ENCODE peak calls at places on chromosomes 6 and 20, in nine cellular contexts. One of them, this sample, is unnamed.

GRCh38 chr6:115551510-115551909 is 509.2 kb downstream of the FRK start:
- DNase-seq in activated CD8-positive, alpha-beta memory T cell treated with anti-CD3 and anti-CD28 coated beads for 48 hours: no peak
- DNase-seq in hypothalamus: no peak
- DNase-seq in left cardiac atrium: no peak
- DNase-seq in activated CD4-positive, alpha-beta T cell treated with anti-CD3 and anti-CD28 coated beads for 24 hours: no peak
- DNase-seq in EL: no peak
- DNase-seq in occipital lobe: peak
- DNase-seq in NCI-H187: peak
- DNase-seq in cardiac fibroblast: no peak
- DNase-seq in this sample: peak

GRCh38 chr6:138420356-138420755 is 16.3 kb downstream of the HEBP2 start:
- DNase-seq in cardiac fibroblast: no peak
- DNase-seq in left cardiac atrium: no peak
- DNase-seq in EL: no peak
- DNase-seq in NCI-H187: no peak
- DNase-seq in occipital lobe: no peak
- DNase-seq in activated CD8-positive, alpha-beta memory T cell treated with anti-CD3 and anti-CD28 coated beads for 48 hours: no peak
- DNase-seq in activated CD4-positive, alpha-beta T cell treated with anti-CD3 and anti-CD28 coated beads for 24 hours: no peak
- DNase-seq in hypothalamus: no peak
- DNase-seq in this sample: no peak

GRCh38 chr20:6074145-6074561 is 20.3 kb upstream of the LRRN4 start:
- DNase-seq in hypothalamus: no peak
- DNase-seq in activated CD4-positive, alpha-beta T cell treated with anti-CD3 and anti-CD28 coated beads for 24 hours: no peak
- DNase-seq in cardiac fibroblast: peak
- DNase-seq in left cardiac atrium: no peak
- DNase-seq in EL: peak
- DNase-seq in NCI-H187: no peak
- DNase-seq in occipital lobe: no peak
- DNase-seq in activated CD8-positive, alpha-beta memory T cell treated with anti-CD3 and anti-CD28 coated beads for 48 hours: no peak
- DNase-seq in this sample: no peak

GRCh38 chr6:155325700-155326516 is 11.6 kb upstream of the TFB1M start:
- DNase-seq in left cardiac atrium: no peak
- DNase-seq in activated CD8-positive, alpha-beta memory T cell treated with anti-CD3 and anti-CD28 coated beads for 48 hours: no peak
- DNase-seq in cardiac fibroblast: no peak
- DNase-seq in NCI-H187: no peak
- DNase-seq in activated CD4-positive, alpha-beta T cell treated with anti-CD3 and anti-CD28 coated beads for 24 hours: no peak
- DNase-seq in occipital lobe: no peak
- DNase-seq in EL: no peak
- DNase-seq in hypothalamus: no peak
- DNase-seq in this sample: no peak

GRCh38 chr20:23156170-23156841 is 70.2 kb upstream of the CD93 start:
- DNase-seq in left cardiac atrium: no peak
- DNase-seq in activated CD8-positive, alpha-beta memory T cell treated with anti-CD3 and anti-CD28 coated beads for 48 hours: no peak
- DNase-seq in activated CD4-positive, alpha-beta T cell treated with anti-CD3 and anti-CD28 coated beads for 24 hours: no peak
- DNase-seq in hypothalamus: no peak
- DNase-seq in EL: peak
- DNase-seq in NCI-H187: no peak
- DNase-seq in cardiac fibroblast: peak
- DNase-seq in occipital lobe: no peak
- DNase-seq in this sample: no peak

GRCh38 chr20:6126846-6127245 is 4.0 kb upstream of the FERMT1 start:
- DNase-seq in cardiac fibroblast: no peak
- DNase-seq in activated CD4-positive, alpha-beta T cell treated with anti-CD3 and anti-CD28 coated beads for 24 hours: no peak
- DNase-seq in NCI-H187: no peak
- DNase-seq in left cardiac atrium: no peak
- DNase-seq in hypothalamus: no peak
- DNase-seq in activated CD8-positive, alpha-beta memory T cell treated with anti-CD3 and anti-CD28 coated beads for 48 hours: no peak
- DNase-seq in EL: no peak
- DNase-seq in occipital lobe: no peak
- DNase-seq in this sample: no peak

GRCh38 chr20:401682-402495 is 6.2 kb upstream of the RBCK1 start:
- DNase-seq in occipital lobe: no peak
- DNase-seq in hypothalamus: no peak
- DNase-seq in EL: peak
- DNase-seq in NCI-H187: no peak
- DNase-seq in cardiac fibroblast: peak
- DNase-seq in activated CD8-positive, alpha-beta memory T cell treated with anti-CD3 and anti-CD28 coated beads for 48 hours: no peak
- DNase-seq in activated CD4-positive, alpha-beta T cell treated with anti-CD3 and anti-CD28 coated beads for 24 hours: no peak
- DNase-seq in left cardiac atrium: no peak
- DNase-seq in this sample: no peak

GRCh38 chr6:19327684-19328083 is 509.5 kb upstream of the ID4 start:
- DNase-seq in activated CD8-positive, alpha-beta memory T cell treated with anti-CD3 and anti-CD28 coated beads for 48 hours: no peak
- DNase-seq in cardiac fibroblast: no peak
- DNase-seq in activated CD4-positive, alpha-beta T cell treated with anti-CD3 and anti-CD28 coated beads for 24 hours: no peak
- DNase-seq in occipital lobe: no peak
- DNase-seq in hypothalamus: no peak
- DNase-seq in left cardiac atrium: no peak
- DNase-seq in EL: no peak
- DNase-seq in NCI-H187: peak
- DNase-seq in this sample: no peak

GRCh38 chr6:12813321-12813720 is 96.8 kb downstream of the PHACTR1 start:
- DNase-seq in EL: peak
- DNase-seq in hypothalamus: no peak
- DNase-seq in activated CD8-positive, alpha-beta memory T cell treated with anti-CD3 and anti-CD28 coated beads for 48 hours: no peak
- DNase-seq in left cardiac atrium: no peak
- DNase-seq in cardiac fibroblast: no peak
- DNase-seq in activated CD4-positive, alpha-beta T cell treated with anti-CD3 and anti-CD28 coated beads for 24 hours: no peak
- DNase-seq in occipital lobe: no peak
- DNase-seq in NCI-H187: no peak
- DNase-seq in this sample: no peak

GRCh38 chr6:16206595-16207037 is 31.8 kb upstream of the GMPR start:
- DNase-seq in activated CD4-positive, alpha-beta T cell treated with anti-CD3 and anti-CD28 coated beads for 24 hours: peak
- DNase-seq in activated CD8-positive, alpha-beta memory T cell treated with anti-CD3 and anti-CD28 coated beads for 48 hours: no peak
- DNase-seq in occipital lobe: peak
- DNase-seq in left cardiac atrium: no peak
- DNase-seq in NCI-H187: no peak
- DNase-seq in cardiac fibroblast: peak
- DNase-seq in hypothalamus: no peak
- DNase-seq in EL: peak
- DNase-seq in this sample: no peak

GRCh38 chr20:24403410-24403809 is 66.0 kb upstream of the SYNDIG1 start:
- DNase-seq in hypothalamus: no peak
- DNase-seq in occipital lobe: no peak
- DNase-seq in left cardiac atrium: no peak
- DNase-seq in EL: no peak
- DNase-seq in cardiac fibroblast: peak
- DNase-seq in activated CD4-positive, alpha-beta T cell treated with anti-CD3 and anti-CD28 coated beads for 24 hours: no peak
- DNase-seq in NCI-H187: no peak
- DNase-seq in activated CD8-positive, alpha-beta memory T cell treated with anti-CD3 and anti-CD28 coated beads for 48 hours: no peak
- DNase-seq in this sample: no peak

GRCh38 chr6:38713812-38714211 is 1.3 kb upstream of the DNAH8 start:
- DNase-seq in cardiac fibroblast: peak
- DNase-seq in activated CD8-positive, alpha-beta memory T cell treated with anti-CD3 and anti-CD28 coated beads for 48 hours: peak
- DNase-seq in activated CD4-positive, alpha-beta T cell treated with anti-CD3 and anti-CD28 coated beads for 24 hours: no peak
- DNase-seq in occipital lobe: no peak
- DNase-seq in EL: no peak
- DNase-seq in NCI-H187: no peak
- DNase-seq in hypothalamus: no peak
- DNase-seq in left cardiac atrium: no peak
- DNase-seq in this sample: no peak

GRCh38 chr20:45138451-45139300 is 14.4 kb upstream of the WFDC12 start:
- DNase-seq in activated CD8-positive, alpha-beta memory T cell treated with anti-CD3 and anti-CD28 coated beads for 48 hours: peak
- DNase-seq in cardiac fibroblast: peak
- DNase-seq in occipital lobe: no peak
- DNase-seq in EL: peak
- DNase-seq in NCI-H187: no peak
- DNase-seq in activated CD4-positive, alpha-beta T cell treated with anti-CD3 and anti-CD28 coated beads for 24 hours: peak
- DNase-seq in left cardiac atrium: peak
- DNase-seq in hypothalamus: no peak
- DNase-seq in this sample: no peak

GRCh38 chr6:150478651-150479498 is 110.1 kb downstream of the IYD start:
- DNase-seq in NCI-H187: no peak
- DNase-seq in EL: no peak
- DNase-seq in cardiac fibroblast: no peak
- DNase-seq in activated CD8-positive, alpha-beta memory T cell treated with anti-CD3 and anti-CD28 coated beads for 48 hours: no peak
- DNase-seq in hypothalamus: no peak
- DNase-seq in activated CD4-positive, alpha-beta T cell treated with anti-CD3 and anti-CD28 coated beads for 24 hours: no peak
- DNase-seq in occipital lobe: no peak
- DNase-seq in left cardiac atrium: no peak
- DNase-seq in this sample: no peak

GRCh38 chr20:23078351-23078993 is 7.7 kb downstream of the CD93 start:
- DNase-seq in EL: no peak
- DNase-seq in occipital lobe: no peak
- DNase-seq in activated CD4-positive, alpha-beta T cell treated with anti-CD3 and anti-CD28 coated beads for 24 hours: no peak
- DNase-seq in left cardiac atrium: no peak
- DNase-seq in hypothalamus: no peak
- DNase-seq in NCI-H187: no peak
- DNase-seq in cardiac fibroblast: peak
- DNase-seq in activated CD8-positive, alpha-beta memory T cell treated with anti-CD3 and anti-CD28 coated beads for 48 hours: no peak
- DNase-seq in this sample: no peak

GRCh38 chr6:84645000-84645399 is 119.4 kb downstream of the TBX18 start:
- DNase-seq in activated CD8-positive, alpha-beta memory T cell treated with anti-CD3 and anti-CD28 coated beads for 48 hours: no peak
- DNase-seq in left cardiac atrium: no peak
- DNase-seq in EL: peak
- DNase-seq in NCI-H187: no peak
- DNase-seq in hypothalamus: no peak
- DNase-seq in cardiac fibroblast: peak
- DNase-seq in activated CD4-positive, alpha-beta T cell treated with anti-CD3 and anti-CD28 coated beads for 24 hours: no peak
- DNase-seq in occipital lobe: no peak
- DNase-seq in this sample: no peak

GRCh38 chr20:870758-871157 is 37.2 kb downstream of the FAM110A start:
- DNase-seq in activated CD4-positive, alpha-beta T cell treated with anti-CD3 and anti-CD28 coated beads for 24 hours: no peak
- DNase-seq in hypothalamus: no peak
- DNase-seq in activated CD8-positive, alpha-beta memory T cell treated with anti-CD3 and anti-CD28 coated beads for 48 hours: no peak
- DNase-seq in cardiac fibroblast: no peak
- DNase-seq in left cardiac atrium: no peak
- DNase-seq in occipital lobe: no peak
- DNase-seq in EL: no peak
- DNase-seq in NCI-H187: no peak
- DNase-seq in this sample: no peak

GRCh38 chr20:44594730-44595129 is 12.4 kb downstream of the PKIG start:
- DNase-seq in cardiac fibroblast: peak
- DNase-seq in hypothalamus: no peak
- DNase-seq in NCI-H187: no peak
- DNase-seq in activated CD8-positive, alpha-beta memory T cell treated with anti-CD3 and anti-CD28 coated beads for 48 hours: no peak
- DNase-seq in left cardiac atrium: no peak
- DNase-seq in EL: peak
- DNase-seq in occipital lobe: no peak
- DNase-seq in activated CD4-positive, alpha-beta T cell treated with anti-CD3 and anti-CD28 coated beads for 24 hours: no peak
- DNase-seq in this sample: no peak

GRCh38 chr6:89350281-89351037 is 2.1 kb downstream of the UBE2J1 start:
- DNase-seq in hypothalamus: no peak
- DNase-seq in NCI-H187: no peak
- DNase-seq in activated CD8-positive, alpha-beta memory T cell treated with anti-CD3 and anti-CD28 coated beads for 48 hours: no peak
- DNase-seq in occipital lobe: no peak
- DNase-seq in cardiac fibroblast: peak
- DNase-seq in activated CD4-positive, alpha-beta T cell treated with anti-CD3 and anti-CD28 coated beads for 24 hours: no peak
- DNase-seq in left cardiac atrium: no peak
- DNase-seq in EL: peak
- DNase-seq in this sample: no peak